ENCODE peak calls at places on chromosomes 12 and 14, in four cellular contexts. V is amniotic stem cell; D is GM10248; W is naive thymus-derived CD8-positive, alpha-beta T cell. U is an unnamed sample.

GRCh38 chr12:44245932-44246331 is 410.1 kb downstream of the TMEM117 start:
- DNase-seq in D (no peak), W (no peak), V (no peak), U (no peak)

GRCh38 chr12:50162225-50162624 is 4.9 kb downstream of the CERS5 start:
- DNase-seq in D (no peak), W (no peak), V (no peak), U (no peak)

GRCh38 chr12:54390668-54391551 is 6.4 kb upstream of the ZNF385A start:
- DNase-seq in V (no peak), W (peak), D (peak), U (peak)

GRCh38 chr12:26554332-26554731 is 278.7 kb downstream of the ITPR2 start:
- DNase-seq in W (no peak), V (no peak), D (no peak), U (no peak)

GRCh38 chr12:4118017-4118510 is 155.5 kb upstream of the CCND2 start:
- DNase-seq in D (peak), V (no peak), W (peak), U (peak)

GRCh38 chr14:52313493-52313881 is 625 bp upstream of the PTGER2 start:
- DNase-seq in W (peak), V (no peak), D (no peak), U (no peak)

GRCh38 chr12:96513681-96514080 is 24.3 kb downstream of the CFAP54 start:
- DNase-seq in V (no peak), D (no peak), W (no peak), U (no peak)

GRCh38 chr14:102902523-102903247 is 19.8 kb upstream of the AMN start:
- DNase-seq in D (no peak), V (no peak), W (no peak), U (no peak)

GRCh38 chr14:72810201-72810600 is 83.7 kb downstream of the DPF3 start:
- DNase-seq in D (no peak), W (peak), V (no peak), U (no peak)

GRCh38 chr14:76253111-76253510 is 101.4 kb downstream of the GPATCH2L start:
- DNase-seq in V (no peak), W (no peak), D (no peak), U (no peak)

GRCh38 chr14:81162941-81163340 is 57.8 kb downstream of the GTF2A1 start:
- DNase-seq in V (no peak), W (no peak), D (no peak), U (no peak)

GRCh38 chr12:1993871-1994371 is 10.3 kb downstream of the DCP1B start:
- DNase-seq in V (no peak), D (no peak), W (no peak), U (no peak)

GRCh38 chr12:47768323-47768811 is 4.7 kb upstream of the SLC48A1 start:
- DNase-seq in V (no peak), W (no peak), D (no peak), U (no peak)

GRCh38 chr14:54743382-54743781 is 159.2 kb downstream of the GCH1 start:
- DNase-seq in V (no peak), D (no peak), W (no peak), U (no peak)

GRCh38 chr12:47221256-47222023 is 141.7 kb upstream of the AMIGO2 start:
- DNase-seq in V (no peak), D (no peak), W (no peak), U (no peak)

GRCh38 chr14:64465208-64465821 is at the start of gene AKAP5:
- DNase-seq in V (no peak), D (peak), W (peak), U (peak)

GRCh38 chr12:78179346-78179745 is 348.7 kb downstream of the NAV3 start:
- DNase-seq in W (no peak), D (no peak), V (no peak), U (no peak)

GRCh38 chr14:74945261-74945851 is 10.0 kb downstream of the PGF start:
- DNase-seq in D (no peak), W (no peak), V (no peak), U (peak)

GRCh38 chr14:88849717-88850116 is 25.3 kb downstream of the TTC8 start:
- DNase-seq in D (no peak), W (no peak), V (no peak), U (no peak)

GRCh38 chr12:116222358-116222757 is 55.1 kb downstream of the MED13L start:
- DNase-seq in V (peak), D (no peak), W (no peak), U (no peak)

GRCh38 chr12:109705291-109705690 is 8.3 kb upstream of the FAM222A start:
- DNase-seq in V (no peak), W (no peak), D (no peak), U (no peak)

GRCh38 chr12:52740591-52740990 is 36.6 kb downstream of the KRT76 start:
- DNase-seq in W (no peak), D (no peak), V (no peak), U (no peak)

GRCh38 chr12:107436376-107436775 is 249.2 kb upstream of the PWP1 start:
- DNase-seq in W (no peak), D (no peak), V (no peak), U (no peak)

GRCh38 chr14:63759454-63759853 is 31.6 kb upstream of the SGPP1 start:
- DNase-seq in D (peak), V (no peak), W (peak), U (peak)

GRCh38 chr12:27013606-27014084 is 539 bp downstream of the TM7SF3 start:
- DNase-seq in V (no peak), D (no peak), W (no peak), U (no peak)

GRCh38 chr12:62922539-62922938 is 12.4 kb downstream of the PPM1H start:
- DNase-seq in W (no peak), V (no peak), D (no peak), U (no peak)

GRCh38 chr12:9132008-9132535 is 16.4 kb upstream of the A2M start:
- DNase-seq in W (no peak), V (no peak), D (no peak), U (no peak)

GRCh38 chr14:91919814-91920213 is 27.7 kb downstream of the FBLN5 start:
- DNase-seq in W (no peak), V (no peak), D (no peak), U (no peak)

GRCh38 chr12:70402597-70402996 is 36.5 kb downstream of the KCNMB4 start:
- DNase-seq in D (no peak), W (no peak), V (no peak), U (peak)

GRCh38 chr12:126727656-126728055 is 1539.3 kb upstream of the TMEM132C start:
- DNase-seq in V (no peak), W (no peak), D (no peak), U (no peak)

GRCh38 chr14:36757730-36758286 is 96.1 kb downstream of the PAX9 start:
- DNase-seq in D (no peak), W (no peak), V (no peak), U (no peak)

GRCh38 chr14:75982724-75983358 is 1.0 kb upstream of the TGFB3 start:
- DNase-seq in D (no peak), V (no peak), W (no peak), U (no peak)

GRCh38 chr12:107486140-107486892 is 199.3 kb upstream of the PWP1 start:
- DNase-seq in V (no peak), D (no peak), W (peak), U (no peak)